ENCODE peak calls at places on chromosomes 2 and 18, in four cellular contexts. R, F, G and K are unnamed samples.

GRCh38 chr2:102138331-102138730 is 4.2 kb upstream of the IL1R1 start:
- DNase-seq in R (no peak), F (no peak), G (no peak), K (no peak)

GRCh38 chr2:43484323-43484930 is 111.4 kb downstream of the THADA start:
- DNase-seq in R (peak), F (no peak), G (peak), K (peak)

GRCh38 chr2:20468549-20469500 is 22.0 kb downstream of the RHOB start:
- DNase-seq in R (no peak), F (no peak), G (no peak), K (no peak)

GRCh38 chr2:26243643-26244478 is 571 bp downstream of the HADHA start:
- DNase-seq in R (peak), F (no peak), G (no peak), K (no peak)

GRCh38 chr2:188664391-188664790 is 309.8 kb upstream of the COL3A1 start:
- DNase-seq in R (no peak), F (no peak), G (no peak), K (no peak)

GRCh38 chr2:1705557-1706076 is 38.7 kb downstream of the PXDN start:
- DNase-seq in R (no peak), F (no peak), G (no peak), K (no peak)

GRCh38 chr2:30661173-30662107 is 145.8 kb downstream of the CAPN13 start:
- DNase-seq in R (no peak), F (no peak), G (peak), K (no peak)

GRCh38 chr2:102082591-102083586 is 59.7 kb upstream of the IL1R1 start:
- DNase-seq in R (no peak), F (no peak), G (no peak), K (peak)

GRCh38 chr2:73239776-73240175 is 5.7 kb downstream of the CCT7 start:
- DNase-seq in R (no peak), F (no peak), G (no peak), K (no peak)

GRCh38 chr2:73243884-73244570 is 9.9 kb downstream of the CCT7 start:
- DNase-seq in R (no peak), F (no peak), G (no peak), K (no peak)

GRCh38 chr2:182530636-182531035 is 103.8 kb upstream of the PDE1A start:
- DNase-seq in R (no peak), F (no peak), G (no peak), K (no peak)

GRCh38 chr2:46305767-46306166 is 8.6 kb downstream of the EPAS1 start:
- DNase-seq in R (no peak), F (no peak), G (no peak), K (no peak)

GRCh38 chr2:109066501-109066900 is 62.5 kb upstream of the SH3RF3 start:
- DNase-seq in R (no peak), F (no peak), G (no peak), K (no peak)

GRCh38 chr18:70354080-70354479 is 65.2 kb downstream of the SOCS6 start:
- DNase-seq in R (no peak), F (no peak), G (no peak), K (no peak)

GRCh38 chr2:12539771-12540170 is 177.0 kb upstream of the TRIB2 start:
- DNase-seq in R (no peak), F (no peak), G (no peak), K (no peak)

GRCh38 chr2:123363076-123363475 is 662.0 kb upstream of the CNTNAP5 start:
- DNase-seq in R (no peak), F (no peak), G (no peak), K (no peak)
- TF ChIP-seq HMGXB4 in R (no peak), F (no peak), G (no peak), K (no peak)

DNA sequence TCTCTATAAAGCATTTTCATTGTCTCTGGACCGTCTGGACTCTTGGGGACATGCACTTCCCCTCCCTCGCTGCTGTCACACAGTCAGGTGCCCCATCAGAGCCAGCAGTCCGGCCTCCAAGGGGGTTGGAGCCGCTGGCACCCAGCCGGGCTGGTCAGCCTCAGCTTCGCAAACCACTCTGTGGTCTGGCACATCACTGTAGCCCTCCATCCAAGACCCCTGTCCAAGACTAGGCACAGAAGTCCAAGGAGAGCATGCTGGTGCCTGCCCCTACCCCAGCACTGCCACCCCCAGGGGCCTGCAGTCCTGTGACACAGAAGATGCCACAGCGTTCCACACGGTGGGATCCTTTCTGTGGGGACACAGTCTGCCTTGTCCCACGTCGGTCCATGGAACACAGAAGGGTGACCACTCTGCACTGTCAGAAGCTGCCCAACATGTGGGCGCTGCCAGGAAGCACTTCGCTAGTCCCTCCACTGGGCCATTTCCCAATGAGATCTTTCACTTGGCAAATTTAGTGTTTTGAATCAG is 114.8 kb upstream of the GPC1 start:
- DNase-seq in R (no peak), F (no peak), G (no peak), K (no peak)
- TF ChIP-seq HMGXB4 in R (no peak), F (no peak), G (no peak), K (no peak)

DNA sequence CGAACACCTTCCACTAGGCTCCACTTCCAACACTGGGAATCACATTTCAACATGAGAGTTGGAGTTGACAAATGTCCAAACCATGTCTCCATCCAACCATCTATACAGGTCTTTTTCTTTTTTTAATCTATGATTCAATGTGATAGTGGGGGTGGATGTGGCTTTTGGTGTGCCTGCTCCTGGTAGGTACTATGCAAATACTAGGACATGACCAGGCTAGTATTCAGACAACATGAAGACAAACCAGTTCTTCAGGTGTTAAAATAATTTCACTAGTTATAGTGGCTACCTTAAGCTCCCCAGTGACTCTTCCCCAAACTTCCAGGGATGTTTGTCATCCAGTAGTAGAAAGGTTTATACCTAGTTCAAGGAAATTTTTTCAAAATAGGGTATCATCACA is 387.5 kb downstream of the CDH2 start:
- DNase-seq in R (no peak), F (no peak), G (no peak), K (no peak)
- TF ChIP-seq HMGXB4 in R (no peak), F (no peak), G (no peak), K (no peak)

GRCh38 chr2:52341732-52342131 is 1309.8 kb upstream of the NRXN1 start:
- DNase-seq in R (no peak), F (no peak), G (no peak), K (peak)
- TF ChIP-seq HMGXB4 in R (no peak), F (no peak), G (no peak), K (no peak)

GRCh38 chr18:59005266-59005665 is 134.4 kb upstream of the SEC11C start:
- DNase-seq in R (peak), F (no peak), G (no peak), K (no peak)
- TF ChIP-seq HMGXB4 in R (no peak), F (no peak), G (no peak), K (no peak)

GRCh38 chr2:164028764-164029534 is 293.1 kb upstream of the FIGN start:
- DNase-seq in R (no peak), F (no peak), G (no peak), K (no peak)
- TF ChIP-seq HMGXB4 in R (no peak), F (no peak), G (no peak), K (no peak)

GRCh38 chr2:64492272-64492671 is 31.9 kb upstream of the AFTPH start:
- DNase-seq in R (no peak), F (no peak), G (no peak), K (no peak)
- TF ChIP-seq HMGXB4 in R (no peak), F (no peak), G (no peak), K (no peak)

GRCh38 chr18:35775887-35776286 is 194.3 kb downstream of the GALNT1 start:
- DNase-seq in R (no peak), F (no peak), G (no peak), K (no peak)
- TF ChIP-seq HMGXB4 in R (no peak), F (no peak), G (no peak), K (no peak)

GRCh38 chr18:64203295-64203694 is 54.4 kb upstream of the LINC00305 start:
- DNase-seq in R (no peak), F (no peak), G (no peak), K (no peak)

GRCh38 chr18:64202836-64203235 is 53.9 kb upstream of the LINC00305 start:
- DNase-seq in R (no peak), F (no peak), G (no peak), K (no peak)

GRCh38 chr18:64202229-64202835 is 53.4 kb upstream of the LINC00305 start:
- DNase-seq in R (no peak), F (no peak), G (no peak), K (no peak)

DNA sequence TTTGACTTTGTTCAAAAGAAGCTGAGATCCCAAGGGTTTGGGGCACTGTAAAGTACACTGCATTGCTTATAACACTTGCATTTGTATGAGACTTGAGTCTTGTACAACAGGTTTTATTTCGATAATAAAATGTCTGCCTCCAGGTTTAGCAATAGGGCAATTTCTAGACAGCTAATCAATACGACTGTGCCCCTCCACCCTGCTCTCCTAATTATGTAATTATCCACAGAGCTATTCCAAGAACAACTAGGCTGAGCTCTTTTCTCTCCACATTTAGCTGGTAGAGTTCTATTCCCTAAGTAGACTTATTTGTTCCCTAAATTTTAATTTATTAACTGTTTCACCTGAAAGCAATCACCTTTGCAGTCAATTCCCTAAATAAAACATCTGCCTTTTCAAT is 52.9 kb upstream of the LINC00305 start:
- DNase-seq in R (no peak), F (no peak), G (no peak), K (no peak)
- TF ChIP-seq HMGXB4 in R (no peak), F (no peak), G (no peak), K (no peak)